ENCODE peak calls at places on chromosomes 16 and 17, in four cellular contexts. X is SHP77, U is AG10803, Q is left lung. S is an unnamed sample.

GRCh38 chr17:33091271-33091670 is 99.6 kb downstream of the SPACA3 start:
- DNase-seq in Q (no peak), X (no peak), U (no peak), S (no peak)

GRCh38 chr17:45172541-45173286 is 11.0 kb downstream of the HEXIM2 start:
- DNase-seq in U (peak), X (peak), Q (peak), S (peak)

GRCh38 chr17:62902573-62903229 is 63.3 kb upstream of the TANC2 start:
- DNase-seq in U (no peak), X (no peak), Q (no peak), S (no peak)

GRCh38 chr16:9123871-9124270 is 32.4 kb downstream of the HAPSTR1 start:
- DNase-seq in X (no peak), U (no peak), Q (peak), S (no peak)

GRCh38 chr16:88784074-88784855 is 755 bp downstream of the PIEZO1 start:
- DNase-seq in X (no peak), Q (peak), U (peak), S (peak)

GRCh38 chr16:81552743-81553079 is 108.1 kb downstream of the CMIP start:
- DNase-seq in U (no peak), X (no peak), Q (no peak), S (no peak)

GRCh38 chr16:5537347-5537746 is 439.8 kb upstream of the EEF2KMT start:
- DNase-seq in Q (no peak), X (no peak), U (no peak), S (no peak)

GRCh38 chr16:788399-789126 is at the start of gene CHTF18:
- DNase-seq in U (peak), Q (peak), X (peak), S (peak)

GRCh38 chr17:8806206-8807069 is 7.3 kb upstream of the MFSD6L start:
- DNase-seq in X (no peak), Q (no peak), U (no peak), S (no peak)

S was measured in midbrain.